ENCODE peak calls at places on chromosome 1, in four cellular contexts. O is caudate nucleus, J is T follicular helper cell, X is NB4. M is an unnamed sample.

GRCh38 chr1:47682198-47682597 is 244.4 kb downstream of the FOXD2 start:
- DNase-seq in J (no peak), X (no peak), O (no peak), M (no peak)

GRCh38 chr1:1080951-1081310 is 6.8 kb upstream of the RNF223 start:
- DNase-seq in X (no peak), J (no peak), O (no peak), M (no peak)

GRCh38 chr1:110237406-110238152 is 27.5 kb downstream of the KCNC4 start:
- DNase-seq in J (no peak), O (peak; percentile 22), X (peak; percentile 90), M (peak; percentile 53)

GRCh38 chr1:160774886-160775719 is 20.9 kb upstream of the LY9 start:
- DNase-seq in X (no peak), J (no peak), O (no peak), M (no peak)

GRCh38 chr1:209993061-209993830 is 55.2 kb downstream of the SYT14 start:
- DNase-seq in O (no peak), J (no peak), X (no peak), M (no peak)

GRCh38 chr1:172609528-172609927 is 49.4 kb upstream of the FASLG start:
- DNase-seq in X (peak; percentile 34), O (no peak), J (no peak), M (no peak)

GRCh38 chr1:197773856-197774255 is 1.4 kb downstream of the DENND1B start:
- DNase-seq in X (peak; percentile 27), O (no peak), J (no peak), M (peak; percentile 62)

GRCh38 chr1:93829061-93829460 is 49.9 kb downstream of the DNTTIP2 start:
- DNase-seq in J (no peak), O (no peak), X (no peak), M (no peak)